ENCODE peak calls at places on chromosomes 6 and 20, in seven cellular contexts. N, S, H, P, Y, D and X are unnamed samples.

GRCh38 chr6:66179363-66179762 is 472.3 kb upstream of the EYS start:
- DNase-seq in N (no peak), S (no peak), H (no peak), P (no peak), Y (no peak), D (no peak), X (no peak)

GRCh38 chr6:113856571-113857564 is at the start of gene MARCKS:
- DNase-seq in N (peak), S (peak), H (peak), P (peak), Y (peak), D (peak), X (peak)

GRCh38 chr6:45965007-45965406 is 50.7 kb downstream of the CLIC5 start:
- DNase-seq in N (no peak), S (no peak), H (no peak), P (peak), Y (peak), D (no peak), X (no peak)

GRCh38 chr6:107361568-107362270 is 97.6 kb downstream of the PDSS2 start:
- DNase-seq in N (no peak), S (no peak), H (no peak), P (peak), Y (peak), D (no peak), X (no peak)

GRCh38 chr6:150016324-150017185 is 8.8 kb downstream of the RAET1L start:
- DNase-seq in N (no peak), S (peak), H (no peak), P (peak), Y (peak), D (peak), X (no peak)

GRCh38 chr6:101851911-101852310 is 458.4 kb downstream of the GRIK2 start:
- DNase-seq in N (no peak), S (no peak), H (no peak), P (peak), Y (peak), D (no peak), X (no peak)

GRCh38 chr6:82374481-82374880 is 10.9 kb downstream of the TPBG start:
- DNase-seq in N (no peak), S (no peak), H (no peak), P (peak), Y (no peak), D (no peak), X (no peak)

GRCh38 chr6:144298167-144298671 is 13.1 kb downstream of the UTRN start:
- DNase-seq in N (no peak), S (no peak), H (no peak), P (no peak), Y (no peak), D (no peak), X (no peak)

GRCh38 chr6:626236-626635 is 30.7 kb downstream of the HUS1B start:
- DNase-seq in N (no peak), S (no peak), H (no peak), P (peak), Y (no peak), D (no peak), X (no peak)

GRCh38 chr6:10641494-10641893 is 52.9 kb downstream of the C6orf52 start:
- DNase-seq in N (no peak), S (no peak), H (no peak), P (no peak), Y (no peak), D (no peak), X (no peak)

GRCh38 chr6:142551145-142551811 is 249.5 kb downstream of the ADGRG6 start:
- DNase-seq in N (no peak), S (no peak), H (peak), P (peak), Y (no peak), D (no peak), X (no peak)

GRCh38 chr6:37127961-37128862 is 41.7 kb upstream of the PIM1 start:
- DNase-seq in N (no peak), S (peak), H (no peak), P (peak), Y (peak), D (no peak), X (no peak)

GRCh38 chr20:62328684-62329388 is 26.0 kb downstream of the ADRM1 start:
- DNase-seq in N (no peak), S (no peak), H (no peak), P (no peak), Y (no peak), D (no peak), X (no peak)

GRCh38 chr6:100155141-100155540 is 161.1 kb upstream of the MCHR2 start:
- DNase-seq in N (no peak), S (no peak), H (no peak), P (no peak), Y (no peak), D (no peak), X (no peak)

GRCh38 chr20:6632187-6632586 is 135.3 kb upstream of the BMP2 start:
- DNase-seq in N (peak), S (no peak), H (no peak), P (peak), Y (peak), D (no peak), X (no peak)

GRCh38 chr20:25284131-25284601 is 36.3 kb downstream of the PYGB start:
- DNase-seq in N (no peak), S (peak), H (peak), P (no peak), Y (no peak), D (no peak), X (no peak)

GRCh38 chr20:40268321-40269075 is 420.5 kb downstream of the MAFB start:
- DNase-seq in N (no peak), S (no peak), H (no peak), P (no peak), Y (no peak), D (no peak), X (no peak)

GRCh38 chr6:84623956-84624680 is 140.3 kb downstream of the TBX18 start:
- DNase-seq in N (no peak), S (no peak), H (no peak), P (peak), Y (peak), D (no peak), X (no peak)

GRCh38 chr6:97059473-97059872 is 134.9 kb downstream of the KLHL32 start:
- DNase-seq in N (no peak), S (no peak), H (no peak), P (peak), Y (peak), D (no peak), X (no peak)

GRCh38 chr20:8602389-8603116 is 466.3 kb upstream of the PLCB4 start:
- DNase-seq in N (no peak), S (no peak), H (no peak), P (peak), Y (peak), D (no peak), X (no peak)

GRCh38 chr20:1676650-1677049 is 19.1 kb upstream of the SIRPG start:
- DNase-seq in N (no peak), S (no peak), H (no peak), P (no peak), Y (no peak), D (no peak), X (no peak)

GRCh38 chr6:56802570-56802969 is 152.3 kb upstream of the BEND6 start:
- DNase-seq in N (no peak), S (no peak), H (no peak), P (peak), Y (peak), D (no peak), X (no peak)

GRCh38 chr20:61886721-61887658 is 178.7 kb downstream of the TAF4 start:
- DNase-seq in N (peak), S (no peak), H (peak), P (peak), Y (peak), D (peak), X (no peak)

GRCh38 chr20:53737404-53738038 is 143.9 kb upstream of the ZNF217 start:
- DNase-seq in N (no peak), S (no peak), H (no peak), P (no peak), Y (peak), D (no peak), X (no peak)

GRCh38 chr20:61888101-61888865 is 177.4 kb downstream of the TAF4 start:
- DNase-seq in N (peak), S (no peak), H (no peak), P (no peak), Y (no peak), D (no peak), X (no peak)

GRCh38 chr6:7922596-7922995 is 12.0 kb upstream of the TXNDC5 start:
- DNase-seq in N (no peak), S (no peak), H (no peak), P (peak), Y (peak), D (no peak), X (no peak)

GRCh38 chr6:29977425-29977727 is 35.0 kb downstream of the HLA-A start:
- DNase-seq in N (no peak), S (no peak), H (no peak), P (no peak), Y (no peak), D (no peak), X (no peak)

GRCh38 chr6:159533568-159533967 is 159.5 kb downstream of the SOD2 start:
- DNase-seq in N (no peak), S (no peak), H (no peak), P (no peak), Y (no peak), D (no peak), X (no peak)

GRCh38 chr20:50335105-50335504 is 144.5 kb downstream of the CEBPB start:
- DNase-seq in N (no peak), S (peak), H (peak), P (peak), Y (peak), D (no peak), X (no peak)

GRCh38 chr20:21100590-21101452 is 5.3 kb downstream of the LINC00237 start:
- DNase-seq in N (no peak), S (no peak), H (peak), P (peak), Y (peak), D (peak), X (peak)

GRCh38 chr20:61965606-61966491 is 99.8 kb downstream of the TAF4 start:
- DNase-seq in N (no peak), S (no peak), H (peak), P (no peak), Y (no peak), D (no peak), X (no peak)

GRCh38 chr6:33191383-33192104 is 723 bp downstream of the COL11A2 start:
- DNase-seq in N (no peak), S (no peak), H (peak), P (no peak), Y (no peak), D (no peak), X (no peak)

GRCh38 chr6:169212897-169213813 is 40.5 kb downstream of the THBS2 start:
- DNase-seq in N (peak), S (peak), H (peak), P (peak), Y (peak), D (peak), X (peak)
- TF ChIP-seq CTCF in N (peak), S (no peak), H (no peak), P (peak), Y (peak), D (peak), X (peak)

GRCh38 chr6:42342011-42342553 is 109.6 kb downstream of the TRERF1 start:
- DNase-seq in N (no peak), S (no peak), H (no peak), P (no peak), Y (no peak), D (no peak), X (no peak)
- TF ChIP-seq CTCF in N (no peak), S (no peak), H (no peak), P (no peak), Y (no peak), D (no peak), X (no peak)

GRCh38 chr20:52171025-52171424 is 20.6 kb downstream of the ZFP64 start:
- DNase-seq in N (no peak), S (no peak), H (no peak), P (no peak), Y (no peak), D (no peak), X (no peak)
- TF ChIP-seq CTCF in N (no peak), S (no peak), H (no peak), P (no peak), Y (no peak), D (no peak), X (no peak)

GRCh38 chr20:34578521-34579147 is 20.1 kb downstream of the MAP1LC3A start:
- DNase-seq in N (peak), S (no peak), H (no peak), P (peak), Y (peak), D (no peak), X (peak)

GRCh38 chr20:34578040-34578439 is 19.5 kb downstream of the MAP1LC3A start:
- DNase-seq in N (no peak), S (no peak), H (no peak), P (peak), Y (peak), D (no peak), X (no peak)

GRCh38 chr20:34580588-34580940 is 22.0 kb downstream of the MAP1LC3A start:
- DNase-seq in N (no peak), S (no peak), H (no peak), P (no peak), Y (no peak), D (no peak), X (no peak)

GRCh38 chr20:34579936-34580587 is 21.5 kb downstream of the MAP1LC3A start:
- DNase-seq in N (no peak), S (no peak), H (no peak), P (no peak), Y (no peak), D (no peak), X (no peak)

GRCh38 chr20:34579191-34579661 is 20.7 kb downstream of the MAP1LC3A start:
- DNase-seq in N (peak), S (no peak), H (no peak), P (peak), Y (peak), D (no peak), X (no peak)
- TF ChIP-seq CTCF in N (peak), S (no peak), H (no peak), P (peak), Y (peak), D (peak), X (no peak)

GRCh38 chr20:3782597-3782996 is 1.3 kb upstream of the SPEF1 start:
- DNase-seq in N (no peak), S (no peak), H (no peak), P (no peak), Y (no peak), D (no peak), X (no peak)

GRCh38 chr20:3778976-3779375 is 2.3 kb downstream of the SPEF1 start:
- DNase-seq in N (no peak), S (no peak), H (no peak), P (no peak), Y (no peak), D (no peak), X (no peak)

GRCh38 chr20:3783516-3784225 is 2.4 kb upstream of the SPEF1 start:
- DNase-seq in N (no peak), S (no peak), H (no peak), P (no peak), Y (no peak), D (no peak), X (no peak)

GRCh38 chr20:3783068-3783489 is 1.8 kb upstream of the SPEF1 start:
- DNase-seq in N (no peak), S (no peak), H (no peak), P (no peak), Y (no peak), D (no peak), X (no peak)

GRCh38 chr20:3781153-3781910 is at the start of gene SPEF1:
- DNase-seq in N (peak), S (peak), H (peak), P (peak), Y (peak), D (peak), X (no peak)
- TF ChIP-seq CTCF in N (peak), S (no peak), H (no peak), P (peak), Y (peak), D (peak), X (peak)